ENCODE peak calls at places on chromosomes 2 and 18, in six cellular contexts. One of them, this sample, is unnamed.

GRCh38 chr2:96788393-96789244 is 27.4 kb upstream of the CNNM3 start:
- ATAC-seq in aorta: peak
- ATAC-seq in CD4-positive, CD25-positive, alpha-beta regulatory T cell: no peak
- ATAC-seq in pancreas: peak
- ATAC-seq in Panc1: peak
- ATAC-seq in HCT116: peak
- ATAC-seq in this sample: peak

GRCh38 chr18:46264255-46264654 is 160.1 kb downstream of the HAUS1 start:
- ATAC-seq in HCT116: no peak
- ATAC-seq in pancreas: peak
- ATAC-seq in aorta: no peak
- ATAC-seq in Panc1: no peak
- ATAC-seq in CD4-positive, CD25-positive, alpha-beta regulatory T cell: peak
- ATAC-seq in this sample: no peak

GRCh38 chr18:5824370-5824984 is 70.8 kb downstream of the TMEM200C start:
- ATAC-seq in pancreas: no peak
- ATAC-seq in HCT116: no peak
- ATAC-seq in CD4-positive, CD25-positive, alpha-beta regulatory T cell: no peak
- ATAC-seq in aorta: no peak
- ATAC-seq in Panc1: no peak
- ATAC-seq in this sample: no peak

GRCh38 chr2:109396338-109397180 is 217.2 kb downstream of the SEPTIN10 start:
- ATAC-seq in pancreas: no peak
- ATAC-seq in aorta: no peak
- ATAC-seq in CD4-positive, CD25-positive, alpha-beta regulatory T cell: no peak
- ATAC-seq in HCT116: peak
- ATAC-seq in Panc1: no peak
- ATAC-seq in this sample: no peak

GRCh38 chr2:42865884-42866861 is 73.8 kb upstream of the HAAO start:
- ATAC-seq in Panc1: no peak
- ATAC-seq in CD4-positive, CD25-positive, alpha-beta regulatory T cell: no peak
- ATAC-seq in aorta: peak
- ATAC-seq in HCT116: no peak
- ATAC-seq in pancreas: peak
- ATAC-seq in this sample: peak

GRCh38 chr18:23250893-23251656 is 115.8 kb downstream of the CABLES1 start:
- ATAC-seq in aorta: peak
- ATAC-seq in HCT116: no peak
- ATAC-seq in Panc1: no peak
- ATAC-seq in pancreas: no peak
- ATAC-seq in CD4-positive, CD25-positive, alpha-beta regulatory T cell: no peak
- ATAC-seq in this sample: peak

GRCh38 chr18:6256521-6256920 is 158.2 kb downstream of the L3MBTL4 start:
- ATAC-seq in HCT116: no peak
- ATAC-seq in Panc1: no peak
- ATAC-seq in pancreas: no peak
- ATAC-seq in CD4-positive, CD25-positive, alpha-beta regulatory T cell: no peak
- ATAC-seq in aorta: peak
- ATAC-seq in this sample: no peak

GRCh38 chr2:130755234-130756040 is at the start of gene AMER3:
- ATAC-seq in pancreas: peak
- ATAC-seq in Panc1: peak
- ATAC-seq in aorta: peak
- ATAC-seq in HCT116: no peak
- ATAC-seq in CD4-positive, CD25-positive, alpha-beta regulatory T cell: no peak
- ATAC-seq in this sample: no peak

GRCh38 chr2:143802242-143802641 is 673.0 kb downstream of the ARHGAP15 start:
- ATAC-seq in aorta: no peak
- ATAC-seq in CD4-positive, CD25-positive, alpha-beta regulatory T cell: no peak
- ATAC-seq in HCT116: no peak
- ATAC-seq in Panc1: no peak
- ATAC-seq in pancreas: no peak
- ATAC-seq in this sample: no peak

GRCh38 chr2:43057742-43058706 is 168.4 kb downstream of the ZFP36L2 start:
- ATAC-seq in CD4-positive, CD25-positive, alpha-beta regulatory T cell: no peak
- ATAC-seq in pancreas: no peak
- ATAC-seq in aorta: no peak
- ATAC-seq in HCT116: no peak
- ATAC-seq in Panc1: no peak
- ATAC-seq in this sample: no peak

GRCh38 chr2:11631462-11631861 is 38.5 kb downstream of the NTSR2 start:
- ATAC-seq in Panc1: no peak
- ATAC-seq in CD4-positive, CD25-positive, alpha-beta regulatory T cell: no peak
- ATAC-seq in aorta: no peak
- ATAC-seq in pancreas: no peak
- ATAC-seq in HCT116: no peak
- ATAC-seq in this sample: no peak
- H3K4me3 ChIP-seq in Panc1: no peak
- H3K4me3 ChIP-seq in CD4-positive, CD25-positive, alpha-beta regulatory T cell: no peak
- H3K4me3 ChIP-seq in aorta: no peak
- H3K4me3 ChIP-seq in pancreas: no peak
- H3K4me3 ChIP-seq in HCT116: no peak
- H3K4me3 ChIP-seq in this sample: no peak

DNA sequence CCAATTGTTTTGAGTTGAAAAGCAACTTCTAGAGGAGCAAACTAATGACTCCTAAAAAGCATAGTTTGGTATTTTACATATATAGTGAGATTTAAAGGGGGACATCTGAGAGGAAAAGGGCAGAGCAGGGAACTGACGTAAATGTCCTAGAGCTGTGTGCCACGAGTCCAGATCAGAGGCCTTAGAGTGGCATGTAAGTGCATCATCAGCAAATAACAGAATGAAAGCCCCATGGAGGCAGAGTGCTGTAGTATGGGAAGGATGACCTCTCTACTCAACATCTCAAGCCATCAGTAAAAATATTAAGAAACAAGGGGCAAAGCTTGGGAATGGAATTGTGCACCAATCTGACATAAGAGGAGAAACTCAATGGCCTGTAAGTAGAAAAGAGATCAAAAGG is 31.4 kb downstream of the SCG2 start:
- ATAC-seq in pancreas: no peak
- ATAC-seq in Panc1: no peak
- ATAC-seq in CD4-positive, CD25-positive, alpha-beta regulatory T cell: no peak
- ATAC-seq in aorta: no peak
- ATAC-seq in HCT116: peak
- ATAC-seq in this sample: no peak
- H3K27ac ChIP-seq in pancreas: no peak
- H3K27ac ChIP-seq in Panc1: no peak
- H3K27ac ChIP-seq in CD4-positive, CD25-positive, alpha-beta regulatory T cell: no peak
- H3K27ac ChIP-seq in aorta: no peak
- H3K27ac ChIP-seq in HCT116: no peak
- H3K27ac ChIP-seq in this sample: no peak

GRCh38 chr2:241356871-241357260 is 781 bp downstream of the FARP2 start:
- ATAC-seq in aorta: no peak
- ATAC-seq in Panc1: no peak
- ATAC-seq in pancreas: no peak
- ATAC-seq in HCT116: no peak
- ATAC-seq in CD4-positive, CD25-positive, alpha-beta regulatory T cell: no peak
- ATAC-seq in this sample: no peak

GRCh38 chr2:241354668-241355658 is 1.1 kb upstream of the FARP2 start:
- ATAC-seq in HCT116: peak
- ATAC-seq in pancreas: peak
- ATAC-seq in CD4-positive, CD25-positive, alpha-beta regulatory T cell: peak
- ATAC-seq in aorta: peak
- ATAC-seq in Panc1: peak
- ATAC-seq in this sample: peak

GRCh38 chr2:241358470-241358869 is 2.4 kb downstream of the FARP2 start:
- ATAC-seq in CD4-positive, CD25-positive, alpha-beta regulatory T cell: no peak
- ATAC-seq in HCT116: no peak
- ATAC-seq in Panc1: no peak
- ATAC-seq in aorta: no peak
- ATAC-seq in pancreas: no peak
- ATAC-seq in this sample: no peak

GRCh38 chr2:241357531-241357930 is 1.4 kb downstream of the FARP2 start:
- ATAC-seq in Panc1: no peak
- ATAC-seq in CD4-positive, CD25-positive, alpha-beta regulatory T cell: no peak
- ATAC-seq in aorta: no peak
- ATAC-seq in HCT116: no peak
- ATAC-seq in pancreas: no peak
- ATAC-seq in this sample: no peak

GRCh38 chr2:241355983-241356870 is at the start of gene FARP2:
- ATAC-seq in CD4-positive, CD25-positive, alpha-beta regulatory T cell: peak
- ATAC-seq in Panc1: peak
- ATAC-seq in HCT116: peak
- ATAC-seq in pancreas: peak
- ATAC-seq in aorta: peak
- ATAC-seq in this sample: peak
- H3K4me3 ChIP-seq in CD4-positive, CD25-positive, alpha-beta regulatory T cell: peak
- H3K4me3 ChIP-seq in Panc1: peak
- H3K4me3 ChIP-seq in HCT116: peak
- H3K4me3 ChIP-seq in pancreas: peak
- H3K4me3 ChIP-seq in aorta: peak
- H3K4me3 ChIP-seq in this sample: peak

DNA sequence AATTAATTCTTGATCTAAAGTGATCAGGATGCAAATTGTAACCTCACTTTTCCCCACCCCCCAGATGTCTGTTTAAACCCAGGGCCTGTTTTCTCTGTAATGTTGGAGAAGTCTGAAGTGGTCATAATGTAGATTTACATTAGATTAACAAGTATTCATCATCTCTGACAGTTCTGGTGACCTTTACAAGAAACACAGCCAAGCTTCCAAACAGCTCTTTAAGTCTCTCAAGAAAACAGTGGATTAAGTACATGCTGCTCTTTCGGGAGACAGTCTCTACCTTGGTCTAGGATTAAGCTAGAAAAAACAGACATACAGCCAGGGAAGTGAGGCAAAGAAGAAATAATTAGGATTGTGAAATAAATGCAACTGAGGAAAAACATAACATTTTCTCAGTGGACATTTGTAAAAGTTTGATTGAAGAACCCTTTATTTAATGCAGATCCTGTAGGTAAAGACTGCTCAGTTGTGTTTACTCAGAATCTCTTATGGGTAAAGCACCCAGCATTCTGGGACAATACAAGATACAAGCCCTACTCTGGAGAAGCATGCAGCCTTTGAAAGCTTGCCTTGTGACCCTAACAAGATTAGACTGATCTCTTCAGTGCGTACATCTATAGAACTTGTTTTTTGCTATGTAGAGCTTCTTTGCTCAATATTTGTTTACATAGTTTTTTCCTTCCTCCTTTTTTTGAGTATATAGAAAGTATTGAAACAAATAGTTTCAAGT is 203.9 kb downstream of the PHLPP1 start:
- ATAC-seq in Panc1: no peak
- ATAC-seq in CD4-positive, CD25-positive, alpha-beta regulatory T cell: no peak
- ATAC-seq in pancreas: no peak
- ATAC-seq in HCT116: no peak
- ATAC-seq in aorta: no peak
- ATAC-seq in this sample: no peak
- H3K27ac ChIP-seq in Panc1: no peak
- H3K27ac ChIP-seq in CD4-positive, CD25-positive, alpha-beta regulatory T cell: no peak
- H3K27ac ChIP-seq in pancreas: no peak
- H3K27ac ChIP-seq in HCT116: no peak
- H3K27ac ChIP-seq in aorta: no peak
- H3K27ac ChIP-seq in this sample: peak

GRCh38 chr18:74281011-74281638 is 10.6 kb downstream of the CYB5A start:
- ATAC-seq in CD4-positive, CD25-positive, alpha-beta regulatory T cell: no peak
- ATAC-seq in HCT116: no peak
- ATAC-seq in pancreas: peak
- ATAC-seq in Panc1: no peak
- ATAC-seq in aorta: no peak
- ATAC-seq in this sample: no peak

GRCh38 chr18:74278983-74279382 is 12.8 kb downstream of the CYB5A start:
- ATAC-seq in Panc1: no peak
- ATAC-seq in aorta: no peak
- ATAC-seq in CD4-positive, CD25-positive, alpha-beta regulatory T cell: no peak
- ATAC-seq in HCT116: no peak
- ATAC-seq in pancreas: peak
- ATAC-seq in this sample: no peak

GRCh38 chr18:74275736-74276135 is 16.0 kb downstream of the CYB5A start:
- ATAC-seq in Panc1: no peak
- ATAC-seq in HCT116: no peak
- ATAC-seq in pancreas: no peak
- ATAC-seq in aorta: no peak
- ATAC-seq in CD4-positive, CD25-positive, alpha-beta regulatory T cell: no peak
- ATAC-seq in this sample: no peak

GRCh38 chr18:74276609-74277008 is 15.2 kb downstream of the CYB5A start:
- ATAC-seq in pancreas: no peak
- ATAC-seq in CD4-positive, CD25-positive, alpha-beta regulatory T cell: no peak
- ATAC-seq in HCT116: no peak
- ATAC-seq in aorta: no peak
- ATAC-seq in Panc1: no peak
- ATAC-seq in this sample: no peak

DNA sequence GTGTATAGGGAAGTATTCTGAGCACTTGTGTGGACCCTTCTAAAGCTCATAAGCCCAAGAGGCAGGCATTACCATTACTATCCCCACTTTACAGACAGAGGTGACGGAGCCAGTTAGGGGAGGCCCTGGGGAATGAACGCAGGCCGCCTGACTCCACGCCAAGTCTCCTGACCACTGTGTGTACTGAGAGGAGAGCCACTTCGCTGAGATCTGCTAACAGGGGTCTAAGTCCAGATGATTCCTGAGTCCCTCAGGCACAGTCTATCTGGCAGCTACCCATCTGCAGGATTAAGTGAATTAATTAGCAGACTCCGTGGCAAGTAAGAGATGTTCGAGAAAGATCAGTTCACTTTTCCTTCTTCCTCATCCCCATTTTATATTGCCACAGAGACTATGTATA is 13.7 kb downstream of the CYB5A start:
- ATAC-seq in HCT116: no peak
- ATAC-seq in pancreas: peak
- ATAC-seq in aorta: no peak
- ATAC-seq in CD4-positive, CD25-positive, alpha-beta regulatory T cell: no peak
- ATAC-seq in Panc1: no peak
- ATAC-seq in this sample: no peak
- H3K4me3 ChIP-seq in HCT116: no peak
- H3K4me3 ChIP-seq in pancreas: no peak
- H3K4me3 ChIP-seq in aorta: no peak
- H3K4me3 ChIP-seq in CD4-positive, CD25-positive, alpha-beta regulatory T cell: no peak
- H3K4me3 ChIP-seq in Panc1: no peak
- H3K4me3 ChIP-seq in this sample: no peak